ENCODE peak calls at places on chromosomes 11 and 22, in seven cellular contexts. W is dorsolateral prefrontal cortex, B is Peyer's patch, R is astrocyte of the spinal cord, P is A549, J is right atrium auricular region, K is tibial nerve. U is an unnamed sample.

GRCh38 chr11:8948901-8949300 is 6.1 kb upstream of the ASCL3 start:
- DNase-seq in B (no peak), J (no peak), K (no peak), P (no peak), R (no peak), W (no peak), U (no peak)

GRCh38 chr11:77471520-77472234 is 2.2 kb downstream of the PAK1 start:
- DNase-seq in P (peak), B (no peak), K (peak), J (no peak), W (no peak), R (no peak), U (no peak)

GRCh38 chr11:127042445-127042844 is 41.9 kb upstream of the KIRREL3 start:
- DNase-seq in K (no peak), R (peak), W (no peak), B (no peak), J (no peak), P (no peak), U (peak)

GRCh38 chr11:113723706-113724246 is 17.7 kb upstream of the TMPRSS5 start:
- DNase-seq in J (no peak), P (no peak), B (no peak), R (no peak), W (no peak), K (no peak), U (no peak)

GRCh38 chr11:76616676-76617552 is 53.6 kb downstream of the LRRC32 start:
- DNase-seq in R (no peak), W (no peak), J (no peak), B (peak), K (no peak), P (no peak), U (no peak)

GRCh38 chr11:92793189-92793588 is 176.3 kb upstream of the MTNR1B start:
- DNase-seq in B (no peak), P (no peak), R (no peak), J (no peak), K (no peak), W (no peak), U (no peak)

GRCh38 chr11:70432065-70432464 is 33.7 kb downstream of the CTTN start:
- DNase-seq in R (no peak), W (no peak), P (no peak), J (no peak), B (no peak), K (no peak), U (no peak)

GRCh38 chr11:969651-970205 is 44.1 kb downstream of the AP2A2 start:
- DNase-seq in R (no peak), W (no peak), P (no peak), J (no peak), K (no peak), B (no peak), U (no peak)

GRCh38 chr11:113796663-113797259 is 17.2 kb downstream of the CLDN25 start:
- DNase-seq in W (no peak), R (peak), B (no peak), P (peak), K (peak), J (no peak), U (peak)

GRCh38 chr11:95011376-95011775 is 13.7 kb upstream of the KDM4E start:
- DNase-seq in P (no peak), J (no peak), B (no peak), R (no peak), K (no peak), W (no peak), U (no peak)

GRCh38 chr11:132028380-132029240 is 658.2 kb downstream of the NTM start:
- DNase-seq in P (peak), B (no peak), K (no peak), R (peak), W (no peak), J (peak), U (peak)

GRCh38 chr11:57792060-57792541 is 30.5 kb downstream of the CTNND1 start:
- DNase-seq in R (peak), J (peak), K (peak), P (no peak), W (peak), B (peak), U (no peak)

DNA sequence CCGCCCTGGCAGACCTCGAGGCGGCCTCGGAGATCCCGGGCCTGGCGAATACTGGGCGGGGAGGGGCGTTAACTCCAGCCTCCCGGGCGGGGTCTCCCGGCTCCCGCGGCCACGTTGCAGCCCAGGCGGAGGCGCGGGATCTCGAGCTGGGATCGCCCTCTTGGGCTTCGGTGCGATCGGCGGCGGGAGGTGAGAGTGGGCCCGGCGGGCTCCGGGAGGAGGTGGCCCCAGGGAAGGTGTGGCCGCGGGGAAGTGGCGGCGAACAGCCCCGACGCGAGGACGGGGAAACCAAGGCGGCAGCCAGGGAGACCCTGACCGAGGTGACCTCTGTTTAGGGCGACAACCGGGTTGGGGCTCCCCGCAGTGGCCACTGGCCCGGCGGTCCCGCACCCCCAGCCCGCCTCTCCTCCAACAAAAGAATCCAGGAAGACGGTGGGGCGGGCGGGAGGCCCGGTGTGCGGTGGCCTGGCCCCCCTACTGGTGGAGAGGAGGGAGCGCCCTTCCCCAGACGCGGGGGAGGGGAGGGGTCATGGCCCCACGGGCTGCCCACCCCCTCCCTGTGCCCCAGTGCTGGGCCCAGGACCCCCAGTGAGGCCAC is at the start of gene PHETA2:
- DNase-seq in K (peak), J (no peak), P (no peak), W (peak), R (peak), B (peak), U (peak)
- TF ChIP-seq CTCF in K (peak), J (no peak), P (no peak), W (peak), R (peak), B (peak), U (peak)

GRCh38 chr11:110186867-110187266 is 93.7 kb downstream of the ZC3H12C start:
- DNase-seq in R (no peak), P (no peak), W (no peak), K (no peak), J (no peak), B (no peak), U (no peak)
- H3K4me3 ChIP-seq in R (no peak), P (no peak), W (no peak), K (no peak), J (no peak), B (no peak), U (no peak)

GRCh38 chr22:17893900-17894299 is 119.6 kb upstream of the BID start:
- DNase-seq in P (no peak), R (no peak), K (no peak), W (no peak), J (no peak), B (peak), U (no peak)

GRCh38 chr22:17897411-17897810 is 123.1 kb upstream of the BID start:
- DNase-seq in J (no peak), R (no peak), P (no peak), B (no peak), W (no peak), K (no peak), U (no peak)

GRCh38 chr22:17898375-17898774 is 124.1 kb upstream of the BID start:
- DNase-seq in W (no peak), R (no peak), K (no peak), B (no peak), J (no peak), P (no peak), U (no peak)

GRCh38 chr22:17897864-17898263 is 123.6 kb upstream of the BID start:
- DNase-seq in K (no peak), R (no peak), P (no peak), J (no peak), W (no peak), B (no peak), U (no peak)

DNA sequence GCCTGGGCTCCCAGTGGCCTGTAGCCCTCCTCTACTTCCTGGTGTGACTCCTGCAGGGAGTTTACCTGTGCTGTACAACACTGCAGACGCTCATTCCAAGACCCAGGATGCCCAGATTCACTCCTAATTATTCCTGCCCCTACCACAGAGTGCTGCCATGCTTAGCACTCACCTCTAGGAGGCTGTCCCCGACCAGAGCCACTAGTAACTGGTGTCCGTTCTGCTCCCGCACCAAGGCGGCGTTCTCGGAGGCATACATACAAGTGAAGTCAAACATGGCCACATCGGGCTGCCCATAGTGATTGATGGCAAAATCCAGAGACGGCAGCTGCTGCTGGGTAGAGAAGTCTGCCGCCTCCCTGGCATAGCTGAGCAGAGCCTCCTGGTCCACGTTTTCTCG is 122.3 kb upstream of the BID start:
- DNase-seq in P (peak), B (no peak), K (no peak), W (peak), J (no peak), R (peak), U (no peak)
- TF ChIP-seq CTCF in P (no peak), B (no peak), K (peak), W (peak), J (no peak), R (peak), U (no peak)

GRCh38 chr11:115845872-115846271 is 341.7 kb upstream of the CADM1 start:
- DNase-seq in W (no peak), P (no peak), K (no peak), R (no peak), B (no peak), J (no peak), U (no peak)

GRCh38 chr11:115848614-115849013 is 344.4 kb upstream of the CADM1 start:
- DNase-seq in J (no peak), K (no peak), P (no peak), R (peak), W (no peak), B (no peak), U (no peak)

GRCh38 chr11:115843685-115844084 is 339.5 kb upstream of the CADM1 start:
- DNase-seq in J (no peak), K (no peak), B (no peak), R (no peak), P (no peak), W (no peak), U (no peak)

GRCh38 chr11:115843116-115843515 is 338.9 kb upstream of the CADM1 start:
- DNase-seq in B (no peak), W (no peak), R (no peak), J (no peak), K (no peak), P (no peak), U (no peak)

GRCh38 chr11:115848080-115848479 is 343.9 kb upstream of the CADM1 start:
- DNase-seq in J (no peak), K (no peak), R (no peak), W (no peak), B (no peak), P (no peak), U (no peak)
- H3K4me3 ChIP-seq in J (no peak), K (no peak), R (no peak), W (no peak), B (no peak), P (no peak), U (no peak)

DNA sequence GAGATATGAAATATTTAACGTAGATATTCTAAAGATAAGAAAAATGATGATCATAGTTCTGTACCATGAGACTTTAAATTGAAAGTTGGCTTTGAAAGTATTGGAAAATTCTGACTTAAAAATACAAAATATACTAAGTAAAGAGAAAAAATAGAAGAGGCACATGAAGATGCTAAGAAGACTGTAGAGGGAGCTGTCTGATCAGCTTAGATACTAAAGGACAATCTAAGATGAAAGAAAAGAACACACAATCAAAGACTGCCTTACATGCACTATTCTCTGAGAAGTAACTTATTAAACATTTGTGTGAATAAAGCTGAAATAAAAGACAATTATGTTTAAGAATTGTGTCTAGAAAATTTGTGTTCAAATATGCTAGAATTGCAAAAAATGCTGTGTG is 55.1 kb downstream of the RBMXL2 start:
- DNase-seq in W (no peak), P (peak), B (no peak), J (no peak), R (peak), K (no peak), U (peak)
- TF ChIP-seq CTCF in W (peak), P (peak), B (peak), J (no peak), R (no peak), K (peak), U (no peak)

GRCh38 chr11:32331098-32331497 is 104.2 kb downstream of the WT1 start:
- DNase-seq in J (no peak), K (no peak), B (no peak), W (no peak), P (no peak), R (no peak), U (no peak)

GRCh38 chr11:32334822-32335221 is 100.5 kb downstream of the WT1 start:
- DNase-seq in K (no peak), J (no peak), B (no peak), W (no peak), P (peak), R (no peak), U (no peak)

GRCh38 chr11:32331792-32332191 is 103.5 kb downstream of the WT1 start:
- DNase-seq in P (no peak), J (no peak), W (no peak), R (no peak), K (no peak), B (no peak), U (no peak)

GRCh38 chr11:32332990-32333334 is 102.4 kb downstream of the WT1 start:
- DNase-seq in B (no peak), P (no peak), K (no peak), W (no peak), R (no peak), J (no peak), U (no peak)

GRCh38 chr11:32333335-32333991 is 101.9 kb downstream of the WT1 start:
- DNase-seq in W (peak), K (peak), J (peak), B (no peak), P (peak), R (peak), U (peak)
- H3K4me3 ChIP-seq in W (peak), K (peak), J (peak), B (peak), P (peak), R (peak), U (peak)

DNA sequence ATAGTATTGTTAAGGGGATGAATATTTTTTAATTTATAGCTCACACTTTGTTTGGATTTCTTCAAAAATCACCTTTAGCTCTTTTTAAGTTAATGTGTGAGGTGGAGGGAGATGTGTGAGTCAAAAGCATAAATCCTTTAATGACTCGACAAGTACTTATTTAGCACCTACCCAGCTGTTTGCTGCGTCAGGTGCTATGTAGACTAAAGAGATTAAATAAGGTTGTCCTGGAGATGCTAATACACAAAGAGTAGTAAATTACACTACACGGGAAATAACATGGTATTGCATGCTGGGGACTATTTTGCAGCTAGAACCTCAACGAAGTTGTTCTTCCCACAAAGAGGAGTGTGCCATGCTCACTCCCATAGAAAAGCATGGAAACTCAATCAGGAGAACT is 583.3 kb upstream of the TENM4 start:
- DNase-seq in R (no peak), B (no peak), P (no peak), K (no peak), W (no peak), J (no peak), U (no peak)
- TF ChIP-seq CTCF in R (no peak), B (no peak), P (no peak), K (no peak), W (no peak), J (no peak), U (no peak)

DNA sequence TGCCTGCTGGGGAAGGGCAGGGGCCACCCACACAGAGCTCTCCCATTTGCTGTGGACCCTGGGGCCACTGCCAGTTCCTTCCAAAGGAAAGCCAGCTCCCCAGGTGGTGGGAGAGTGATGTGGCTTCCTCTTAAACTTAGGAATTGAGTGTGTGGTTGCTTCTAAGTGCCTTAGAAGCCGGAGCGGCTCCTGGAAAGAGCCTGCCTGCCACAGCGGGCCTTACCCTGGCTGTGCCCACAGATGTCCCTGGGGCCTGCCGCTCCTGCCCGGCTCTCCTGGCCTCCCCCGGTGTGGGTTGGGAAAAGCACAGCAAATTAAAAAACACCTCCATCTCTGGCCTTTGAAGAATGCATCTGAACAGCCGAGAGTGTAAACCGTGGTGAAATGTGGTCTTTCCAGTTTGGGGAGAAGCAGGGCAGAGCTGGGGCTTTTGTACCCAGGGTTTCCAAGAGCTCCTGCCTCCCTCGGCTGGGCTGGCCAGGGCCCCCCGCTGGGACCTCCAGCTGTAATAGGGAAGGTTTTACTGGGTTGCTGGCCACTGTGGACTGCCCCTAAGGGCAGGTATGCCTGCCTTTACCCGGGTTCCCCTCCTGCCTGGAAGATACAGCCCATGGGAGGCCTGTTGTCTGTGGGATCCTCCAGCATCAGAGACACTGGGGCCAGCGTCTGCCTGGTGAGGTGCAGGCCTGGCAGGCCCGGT is 30.2 kb downstream of the LRP5 start:
- DNase-seq in J (no peak), B (no peak), R (peak), K (no peak), W (no peak), P (no peak), U (no peak)
- H3K4me3 ChIP-seq in J (no peak), B (no peak), R (no peak), K (no peak), W (no peak), P (no peak), U (no peak)

GRCh38 chr22:24707477-24707816 is 67.1 kb downstream of the PIWIL3 start:
- DNase-seq in K (no peak), R (no peak), P (peak), W (no peak), J (no peak), B (peak), U (no peak)
- TF ChIP-seq CTCF in K (no peak), R (no peak), P (no peak), W (no peak), J (no peak), B (peak), U (no peak)

GRCh38 chr11:72520815-72521214 is 86.5 kb upstream of the CLPB start:
- DNase-seq in R (no peak), P (no peak), K (no peak), B (no peak), W (no peak), J (no peak), U (no peak)

GRCh38 chr11:72523991-72524390 is 89.7 kb upstream of the CLPB start:
- DNase-seq in R (no peak), P (no peak), B (no peak), J (no peak), W (no peak), K (no peak), U (no peak)

GRCh38 chr11:72521672-72522071 is 87.3 kb upstream of the CLPB start:
- DNase-seq in P (no peak), W (no peak), R (no peak), J (no peak), B (no peak), K (no peak), U (no peak)

GRCh38 chr11:72522186-72522585 is 87.9 kb upstream of the CLPB start:
- DNase-seq in J (no peak), R (no peak), B (no peak), W (peak), P (no peak), K (no peak), U (no peak)

DNA sequence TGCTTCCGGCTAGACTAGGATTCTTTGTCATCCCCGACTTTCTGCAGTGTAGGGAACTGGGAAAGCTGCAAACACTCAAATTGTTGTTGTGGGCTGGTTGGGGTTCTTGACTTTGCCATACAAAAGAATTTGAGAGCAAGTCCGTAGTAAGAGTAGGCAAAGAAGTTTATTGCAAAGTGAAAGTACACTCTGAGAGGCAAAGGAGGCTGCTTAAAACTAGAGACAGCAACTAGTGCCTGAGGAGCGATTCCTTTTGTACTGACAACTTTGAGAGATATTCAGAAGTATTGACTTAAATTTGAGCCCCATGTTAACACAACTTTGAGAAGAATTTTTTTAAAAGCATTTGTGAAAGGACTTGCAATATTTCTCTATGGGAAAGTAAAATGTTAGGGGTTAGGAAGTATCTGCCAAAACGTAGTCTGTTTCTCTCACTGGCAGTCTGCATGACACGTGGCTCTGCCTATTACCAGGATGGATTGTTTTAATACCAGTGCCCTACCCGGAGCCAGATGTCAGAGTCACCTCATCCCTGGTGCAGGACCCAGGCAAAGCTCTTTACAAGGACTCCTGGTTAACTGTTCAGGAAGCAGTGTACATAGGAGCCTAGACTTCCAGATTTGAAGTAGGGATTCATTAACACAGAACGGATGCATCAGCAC is 85.0 kb upstream of the CLPB start:
- DNase-seq in B (no peak), J (no peak), K (no peak), R (no peak), P (no peak), W (no peak), U (no peak)
- H3K4me3 ChIP-seq in B (peak), J (no peak), K (peak), R (no peak), P (no peak), W (no peak), U (peak)

U was measured in foreskin fibroblast.